ENCODE peak calls at places on chromosome 1, in nine cellular contexts. One of them, this sample, is unnamed.

GRCh38 chr1:28796321-28797213 is 15.4 kb upstream of the OPRD1 start:
- DNase-seq in transverse colon: no peak
- DNase-seq in ovary: no peak
- DNase-seq in NB4: no peak
- DNase-seq in GM20000: no peak
- DNase-seq in pancreas: no peak
- DNase-seq in choroid plexus epithelial cell: no peak
- DNase-seq in bronchial epithelial cell: no peak
- DNase-seq in fibroblast of pulmonary artery: no peak
- DNase-seq in this sample: no peak

GRCh38 chr1:118113261-118113660 is 71.8 kb downstream of the SPAG17 start:
- DNase-seq in transverse colon: no peak
- DNase-seq in ovary: no peak
- DNase-seq in NB4: no peak
- DNase-seq in GM20000: no peak
- DNase-seq in pancreas: no peak
- DNase-seq in choroid plexus epithelial cell: no peak
- DNase-seq in bronchial epithelial cell: peak
- DNase-seq in fibroblast of pulmonary artery: peak
- DNase-seq in this sample: no peak

GRCh38 chr1:236395780-236396664 is 1.9 kb downstream of the EDARADD start:
- DNase-seq in transverse colon: no peak
- DNase-seq in ovary: no peak
- DNase-seq in NB4: no peak
- DNase-seq in GM20000: peak
- DNase-seq in pancreas: no peak
- DNase-seq in choroid plexus epithelial cell: no peak
- DNase-seq in bronchial epithelial cell: peak
- DNase-seq in fibroblast of pulmonary artery: no peak
- DNase-seq in this sample: no peak

GRCh38 chr1:88890790-88891317 is 513 bp downstream of the GTF2B start:
- DNase-seq in transverse colon: peak
- DNase-seq in ovary: no peak
- DNase-seq in NB4: peak
- DNase-seq in GM20000: peak
- DNase-seq in pancreas: peak
- DNase-seq in choroid plexus epithelial cell: peak
- DNase-seq in bronchial epithelial cell: peak
- DNase-seq in fibroblast of pulmonary artery: peak
- DNase-seq in this sample: peak

GRCh38 chr1:182633657-182634281 is 29.6 kb upstream of the RGS16 start:
- DNase-seq in transverse colon: no peak
- DNase-seq in ovary: no peak
- DNase-seq in NB4: peak
- DNase-seq in GM20000: no peak
- DNase-seq in pancreas: no peak
- DNase-seq in choroid plexus epithelial cell: no peak
- DNase-seq in bronchial epithelial cell: no peak
- DNase-seq in fibroblast of pulmonary artery: no peak
- DNase-seq in this sample: no peak

GRCh38 chr1:2344121-2344681 is 47.2 kb downstream of the MORN1 start:
- DNase-seq in transverse colon: no peak
- DNase-seq in ovary: peak
- DNase-seq in NB4: no peak
- DNase-seq in GM20000: no peak
- DNase-seq in pancreas: no peak
- DNase-seq in choroid plexus epithelial cell: no peak
- DNase-seq in bronchial epithelial cell: peak
- DNase-seq in fibroblast of pulmonary artery: no peak
- DNase-seq in this sample: no peak

GRCh38 chr1:10575616-10576015 is 100.9 kb downstream of the PEX14 start:
- DNase-seq in transverse colon: no peak
- DNase-seq in ovary: no peak
- DNase-seq in NB4: no peak
- DNase-seq in GM20000: no peak
- DNase-seq in pancreas: no peak
- DNase-seq in choroid plexus epithelial cell: peak
- DNase-seq in bronchial epithelial cell: peak
- DNase-seq in fibroblast of pulmonary artery: peak
- DNase-seq in this sample: no peak

GRCh38 chr1:101235696-101236545 is 898 bp upstream of the S1PR1 start:
- DNase-seq in transverse colon: no peak
- DNase-seq in ovary: peak
- DNase-seq in NB4: peak
- DNase-seq in GM20000: peak
- DNase-seq in pancreas: no peak
- DNase-seq in choroid plexus epithelial cell: peak
- DNase-seq in bronchial epithelial cell: peak
- DNase-seq in fibroblast of pulmonary artery: peak
- DNase-seq in this sample: peak

GRCh38 chr1:87052400-87052799 is 138.0 kb downstream of the HS2ST1 start:
- DNase-seq in transverse colon: no peak
- DNase-seq in ovary: no peak
- DNase-seq in NB4: peak
- DNase-seq in GM20000: no peak
- DNase-seq in pancreas: no peak
- DNase-seq in choroid plexus epithelial cell: no peak
- DNase-seq in bronchial epithelial cell: no peak
- DNase-seq in fibroblast of pulmonary artery: no peak
- DNase-seq in this sample: no peak

GRCh38 chr1:205591522-205592351 is 40.1 kb downstream of the ELK4 start:
- DNase-seq in transverse colon: peak
- DNase-seq in ovary: peak
- DNase-seq in NB4: peak
- DNase-seq in GM20000: peak
- DNase-seq in pancreas: peak
- DNase-seq in choroid plexus epithelial cell: peak
- DNase-seq in bronchial epithelial cell: peak
- DNase-seq in fibroblast of pulmonary artery: peak
- DNase-seq in this sample: peak

GRCh38 chr1:8603220-8603616 is 214.2 kb downstream of the RERE start:
- DNase-seq in transverse colon: no peak
- DNase-seq in ovary: no peak
- DNase-seq in NB4: no peak
- DNase-seq in GM20000: no peak
- DNase-seq in pancreas: no peak
- DNase-seq in choroid plexus epithelial cell: peak
- DNase-seq in bronchial epithelial cell: no peak
- DNase-seq in fibroblast of pulmonary artery: peak
- DNase-seq in this sample: no peak

GRCh38 chr1:31669786-31670582 is 25.3 kb upstream of the PEF1 start:
- DNase-seq in transverse colon: peak
- DNase-seq in ovary: peak
- DNase-seq in NB4: peak
- DNase-seq in GM20000: no peak
- DNase-seq in pancreas: peak
- DNase-seq in choroid plexus epithelial cell: peak
- DNase-seq in bronchial epithelial cell: peak
- DNase-seq in fibroblast of pulmonary artery: peak
- DNase-seq in this sample: peak

GRCh38 chr1:161115132-161115711 is 2.6 kb downstream of the PFDN2 start:
- DNase-seq in transverse colon: no peak
- DNase-seq in ovary: no peak
- DNase-seq in NB4: peak
- DNase-seq in GM20000: no peak
- DNase-seq in pancreas: no peak
- DNase-seq in choroid plexus epithelial cell: peak
- DNase-seq in bronchial epithelial cell: peak
- DNase-seq in fibroblast of pulmonary artery: peak
- DNase-seq in this sample: no peak

GRCh38 chr1:22680736-22681135 is 27.7 kb downstream of the C1QB start:
- DNase-seq in transverse colon: peak
- DNase-seq in ovary: no peak
- DNase-seq in NB4: no peak
- DNase-seq in GM20000: no peak
- DNase-seq in pancreas: no peak
- DNase-seq in choroid plexus epithelial cell: no peak
- DNase-seq in bronchial epithelial cell: no peak
- DNase-seq in fibroblast of pulmonary artery: no peak
- DNase-seq in this sample: no peak

GRCh38 chr1:158095737-158096335 is 84.9 kb upstream of the CD1D start:
- DNase-seq in transverse colon: peak
- DNase-seq in ovary: no peak
- DNase-seq in NB4: peak
- DNase-seq in GM20000: peak
- DNase-seq in pancreas: no peak
- DNase-seq in choroid plexus epithelial cell: peak
- DNase-seq in bronchial epithelial cell: peak
- DNase-seq in fibroblast of pulmonary artery: peak
- DNase-seq in this sample: peak

GRCh38 chr1:16122916-16123315 is 33.0 kb downstream of the EPHA2 start:
- DNase-seq in transverse colon: no peak
- DNase-seq in ovary: peak
- DNase-seq in NB4: peak
- DNase-seq in GM20000: peak
- DNase-seq in pancreas: no peak
- DNase-seq in choroid plexus epithelial cell: peak
- DNase-seq in bronchial epithelial cell: peak
- DNase-seq in fibroblast of pulmonary artery: peak
- DNase-seq in this sample: no peak

GRCh38 chr1:3904843-3905185 is 4.7 kb upstream of the C1orf174 start:
- DNase-seq in transverse colon: no peak
- DNase-seq in ovary: no peak
- DNase-seq in NB4: no peak
- DNase-seq in GM20000: no peak
- DNase-seq in pancreas: no peak
- DNase-seq in choroid plexus epithelial cell: no peak
- DNase-seq in bronchial epithelial cell: no peak
- DNase-seq in fibroblast of pulmonary artery: no peak
- DNase-seq in this sample: no peak
- TF ChIP-seq CTCF in transverse colon: no peak
- TF ChIP-seq CTCF in ovary: no peak
- TF ChIP-seq CTCF in NB4: no peak
- TF ChIP-seq CTCF in GM20000: no peak
- TF ChIP-seq CTCF in pancreas: no peak
- TF ChIP-seq CTCF in choroid plexus epithelial cell: no peak
- TF ChIP-seq CTCF in bronchial epithelial cell: no peak
- TF ChIP-seq CTCF in fibroblast of pulmonary artery: no peak
- TF ChIP-seq CTCF in this sample: no peak

DNA sequence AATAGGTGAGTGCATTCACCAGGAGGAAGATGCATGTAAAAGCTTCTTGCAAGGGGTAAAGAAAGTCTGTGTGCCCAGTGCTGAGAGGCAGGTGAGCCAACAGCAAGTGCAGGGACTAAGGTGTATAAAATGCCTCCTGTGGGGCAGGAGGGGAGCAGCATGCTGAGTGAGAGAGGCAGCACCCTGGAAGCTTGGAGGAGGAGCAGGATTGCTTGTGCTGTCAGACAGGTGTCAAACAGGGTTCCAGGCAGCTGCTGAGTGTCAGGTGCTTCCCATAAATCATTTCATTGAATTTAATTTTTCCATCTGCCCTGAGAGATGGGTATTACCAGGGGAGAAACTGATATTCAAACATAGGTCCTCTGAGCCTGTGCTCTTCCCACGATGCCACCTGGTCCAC is 13.9 kb downstream of the BSND start:
- DNase-seq in transverse colon: no peak
- DNase-seq in ovary: no peak
- DNase-seq in NB4: no peak
- DNase-seq in GM20000: no peak
- DNase-seq in pancreas: no peak
- DNase-seq in choroid plexus epithelial cell: no peak
- DNase-seq in bronchial epithelial cell: no peak
- DNase-seq in fibroblast of pulmonary artery: no peak
- DNase-seq in this sample: no peak
- TF ChIP-seq CTCF in transverse colon: no peak
- TF ChIP-seq CTCF in ovary: no peak
- TF ChIP-seq CTCF in NB4: no peak
- TF ChIP-seq CTCF in GM20000: no peak
- TF ChIP-seq CTCF in pancreas: no peak
- TF ChIP-seq CTCF in choroid plexus epithelial cell: no peak
- TF ChIP-seq CTCF in bronchial epithelial cell: no peak
- TF ChIP-seq CTCF in fibroblast of pulmonary artery: no peak
- TF ChIP-seq CTCF in this sample: no peak

DNA sequence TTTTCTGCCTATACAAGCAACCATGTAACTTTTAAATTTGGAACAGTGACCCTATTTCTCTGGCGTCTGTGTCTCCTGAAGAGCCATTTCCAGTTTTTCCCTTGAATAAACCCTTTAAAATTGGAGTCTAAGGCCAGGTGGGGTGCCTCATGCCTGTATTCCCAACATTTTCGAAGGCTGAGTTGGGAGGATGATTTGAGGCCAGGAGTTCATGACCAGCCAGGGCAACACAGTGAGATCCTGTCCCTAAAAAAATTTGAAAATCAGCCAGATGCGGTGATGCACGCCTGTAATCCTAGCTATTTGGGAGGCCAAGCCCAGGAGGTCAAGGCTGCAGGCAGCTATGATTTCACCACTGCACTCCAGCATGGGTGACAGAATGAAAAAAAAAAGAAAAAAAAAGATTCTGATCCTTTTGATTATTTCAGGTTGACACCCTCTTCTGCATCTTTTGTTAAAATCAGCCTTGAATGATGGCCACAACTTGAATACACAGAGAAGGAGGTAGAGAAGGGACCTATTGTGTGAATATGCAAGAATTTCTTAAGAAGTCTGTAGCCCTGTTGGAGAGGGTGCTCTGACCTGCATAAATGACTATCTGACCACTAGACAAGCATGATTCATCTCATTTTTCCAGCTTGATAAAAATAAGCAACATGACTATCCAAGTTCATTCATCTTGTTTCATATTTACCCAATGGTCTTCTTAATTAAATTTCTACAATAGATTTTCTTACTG is 40.2 kb upstream of the PARP1 start:
- DNase-seq in transverse colon: no peak
- DNase-seq in ovary: no peak
- DNase-seq in NB4: no peak
- DNase-seq in GM20000: no peak
- DNase-seq in pancreas: no peak
- DNase-seq in choroid plexus epithelial cell: peak
- DNase-seq in bronchial epithelial cell: peak
- DNase-seq in fibroblast of pulmonary artery: no peak
- DNase-seq in this sample: no peak
- TF ChIP-seq CTCF in transverse colon: no peak
- TF ChIP-seq CTCF in ovary: no peak
- TF ChIP-seq CTCF in NB4: no peak
- TF ChIP-seq CTCF in GM20000: no peak
- TF ChIP-seq CTCF in pancreas: no peak
- TF ChIP-seq CTCF in choroid plexus epithelial cell: no peak
- TF ChIP-seq CTCF in bronchial epithelial cell: no peak
- TF ChIP-seq CTCF in fibroblast of pulmonary artery: no peak
- TF ChIP-seq CTCF in this sample: no peak

DNA sequence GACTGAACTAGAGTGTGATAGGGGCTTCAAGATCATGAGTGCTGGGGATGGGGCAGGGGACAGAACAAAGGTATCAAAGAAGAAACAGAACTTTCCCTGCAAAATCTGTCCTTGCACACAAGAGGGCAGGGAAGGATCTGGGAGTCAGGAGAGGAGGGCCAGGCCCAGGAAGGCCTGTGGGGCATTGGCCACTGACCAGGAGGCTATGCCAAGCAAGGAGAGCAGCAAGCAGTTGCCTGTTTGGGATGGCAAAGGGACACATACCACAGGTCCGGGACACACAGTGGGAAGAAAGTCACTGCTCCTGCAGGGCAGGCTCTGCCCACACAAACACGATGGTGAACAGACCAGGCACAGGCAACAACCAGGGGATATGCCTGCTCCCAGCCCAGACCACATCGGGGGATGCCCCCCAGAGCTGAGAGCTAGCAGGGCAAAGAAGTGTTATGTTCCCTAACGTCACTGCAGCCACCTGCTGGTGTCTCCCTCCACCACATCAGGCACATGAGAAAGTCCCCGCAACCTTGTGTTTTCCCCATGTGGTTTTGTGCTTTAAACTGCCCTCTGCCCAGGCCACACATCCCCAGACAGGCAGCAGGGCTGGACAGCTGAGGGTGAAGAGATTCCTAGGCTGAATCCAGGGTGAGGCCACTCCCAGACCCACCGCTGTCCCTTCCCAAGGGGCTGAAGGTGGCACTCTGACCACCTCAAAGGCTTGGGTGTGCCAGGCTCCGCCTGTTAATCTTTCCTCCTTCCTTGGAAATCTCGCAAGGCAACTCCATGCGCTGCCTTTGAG is 53.6 kb downstream of the KIF21B start:
- DNase-seq in transverse colon: no peak
- DNase-seq in ovary: no peak
- DNase-seq in NB4: peak
- DNase-seq in GM20000: peak
- DNase-seq in pancreas: no peak
- DNase-seq in choroid plexus epithelial cell: no peak
- DNase-seq in bronchial epithelial cell: no peak
- DNase-seq in fibroblast of pulmonary artery: no peak
- DNase-seq in this sample: no peak
- TF ChIP-seq CTCF in transverse colon: no peak
- TF ChIP-seq CTCF in ovary: no peak
- TF ChIP-seq CTCF in NB4: peak
- TF ChIP-seq CTCF in GM20000: peak
- TF ChIP-seq CTCF in pancreas: no peak
- TF ChIP-seq CTCF in choroid plexus epithelial cell: no peak
- TF ChIP-seq CTCF in bronchial epithelial cell: no peak
- TF ChIP-seq CTCF in fibroblast of pulmonary artery: no peak
- TF ChIP-seq CTCF in this sample: no peak

This sample was measured in testis.